ENCODE peak calls at places on chromosomes 16 and 17, in eight cellular contexts. One of them, this sample, is unnamed.

GRCh38 chr16:14232106-14232890 is 161.2 kb downstream of the MRTFB start:
- DNase-seq in stimulated activated CD8-positive, alpha-beta memory T cell treated with anti-CD3 and anti-CD28 coated beads, Interleukin-12 subunit alpha, Interleukin-12 subunit beta, amount 100 ng/mL, for 4 hours: no peak
- DNase-seq in caudate nucleus: no peak
- DNase-seq in stimulated activated CD4-positive, alpha-beta T cell treated with anti-CD3 and anti-CD28 coated beads, Interleukin-2, amount 100 ng/mL, for 48 hours: no peak
- DNase-seq in iPS-NIHi11: no peak
- DNase-seq in T-helper 22 cell: no peak
- DNase-seq in colonic mucosa: no peak
- DNase-seq in psoas muscle: no peak
- DNase-seq in this sample: no peak

GRCh38 chr16:49856741-49857330 is 924 bp upstream of the ZNF423 start:
- DNase-seq in stimulated activated CD8-positive, alpha-beta memory T cell treated with anti-CD3 and anti-CD28 coated beads, Interleukin-12 subunit alpha, Interleukin-12 subunit beta, amount 100 ng/mL, for 4 hours: no peak
- DNase-seq in caudate nucleus: peak
- DNase-seq in stimulated activated CD4-positive, alpha-beta T cell treated with anti-CD3 and anti-CD28 coated beads, Interleukin-2, amount 100 ng/mL, for 48 hours: no peak
- DNase-seq in iPS-NIHi11: peak
- DNase-seq in T-helper 22 cell: no peak
- DNase-seq in colonic mucosa: peak
- DNase-seq in psoas muscle: peak
- DNase-seq in this sample: peak

GRCh38 chr16:22983614-22984013 is 165.6 kb downstream of the USP31 start:
- DNase-seq in stimulated activated CD8-positive, alpha-beta memory T cell treated with anti-CD3 and anti-CD28 coated beads, Interleukin-12 subunit alpha, Interleukin-12 subunit beta, amount 100 ng/mL, for 4 hours: no peak
- DNase-seq in caudate nucleus: no peak
- DNase-seq in stimulated activated CD4-positive, alpha-beta T cell treated with anti-CD3 and anti-CD28 coated beads, Interleukin-2, amount 100 ng/mL, for 48 hours: no peak
- DNase-seq in iPS-NIHi11: no peak
- DNase-seq in T-helper 22 cell: no peak
- DNase-seq in colonic mucosa: no peak
- DNase-seq in psoas muscle: no peak
- DNase-seq in this sample: no peak

GRCh38 chr17:64230551-64231408 is 32.3 kb downstream of the TEX2 start:
- DNase-seq in stimulated activated CD8-positive, alpha-beta memory T cell treated with anti-CD3 and anti-CD28 coated beads, Interleukin-12 subunit alpha, Interleukin-12 subunit beta, amount 100 ng/mL, for 4 hours: no peak
- DNase-seq in caudate nucleus: no peak
- DNase-seq in stimulated activated CD4-positive, alpha-beta T cell treated with anti-CD3 and anti-CD28 coated beads, Interleukin-2, amount 100 ng/mL, for 48 hours: no peak
- DNase-seq in iPS-NIHi11: no peak
- DNase-seq in T-helper 22 cell: no peak
- DNase-seq in colonic mucosa: no peak
- DNase-seq in psoas muscle: no peak
- DNase-seq in this sample: peak

GRCh38 chr16:66930189-66930588 is 4.0 kb downstream of the CIAO2B start:
- DNase-seq in stimulated activated CD8-positive, alpha-beta memory T cell treated with anti-CD3 and anti-CD28 coated beads, Interleukin-12 subunit alpha, Interleukin-12 subunit beta, amount 100 ng/mL, for 4 hours: no peak
- DNase-seq in caudate nucleus: no peak
- DNase-seq in stimulated activated CD4-positive, alpha-beta T cell treated with anti-CD3 and anti-CD28 coated beads, Interleukin-2, amount 100 ng/mL, for 48 hours: no peak
- DNase-seq in iPS-NIHi11: no peak
- DNase-seq in T-helper 22 cell: no peak
- DNase-seq in colonic mucosa: peak
- DNase-seq in psoas muscle: peak
- DNase-seq in this sample: peak

GRCh38 chr17:80598813-80599545 is 54.3 kb downstream of the RPTOR start:
- DNase-seq in stimulated activated CD8-positive, alpha-beta memory T cell treated with anti-CD3 and anti-CD28 coated beads, Interleukin-12 subunit alpha, Interleukin-12 subunit beta, amount 100 ng/mL, for 4 hours: no peak
- DNase-seq in caudate nucleus: no peak
- DNase-seq in stimulated activated CD4-positive, alpha-beta T cell treated with anti-CD3 and anti-CD28 coated beads, Interleukin-2, amount 100 ng/mL, for 48 hours: no peak
- DNase-seq in iPS-NIHi11: no peak
- DNase-seq in T-helper 22 cell: no peak
- DNase-seq in colonic mucosa: no peak
- DNase-seq in psoas muscle: no peak
- DNase-seq in this sample: no peak

GRCh38 chr16:11245222-11245737 is 10.7 kb downstream of the SOCS1 start:
- DNase-seq in stimulated activated CD8-positive, alpha-beta memory T cell treated with anti-CD3 and anti-CD28 coated beads, Interleukin-12 subunit alpha, Interleukin-12 subunit beta, amount 100 ng/mL, for 4 hours: no peak
- DNase-seq in caudate nucleus: no peak
- DNase-seq in stimulated activated CD4-positive, alpha-beta T cell treated with anti-CD3 and anti-CD28 coated beads, Interleukin-2, amount 100 ng/mL, for 48 hours: no peak
- DNase-seq in iPS-NIHi11: no peak
- DNase-seq in T-helper 22 cell: no peak
- DNase-seq in colonic mucosa: no peak
- DNase-seq in psoas muscle: no peak
- DNase-seq in this sample: peak

GRCh38 chr17:60392845-60393702 is 1.1 kb upstream of the USP32 start:
- DNase-seq in stimulated activated CD8-positive, alpha-beta memory T cell treated with anti-CD3 and anti-CD28 coated beads, Interleukin-12 subunit alpha, Interleukin-12 subunit beta, amount 100 ng/mL, for 4 hours: no peak
- DNase-seq in caudate nucleus: no peak
- DNase-seq in stimulated activated CD4-positive, alpha-beta T cell treated with anti-CD3 and anti-CD28 coated beads, Interleukin-2, amount 100 ng/mL, for 48 hours: peak
- DNase-seq in iPS-NIHi11: no peak
- DNase-seq in T-helper 22 cell: no peak
- DNase-seq in colonic mucosa: peak
- DNase-seq in psoas muscle: no peak
- DNase-seq in this sample: peak

GRCh38 chr16:8110572-8111514 is 479.5 kb downstream of the TMEM114 start:
- DNase-seq in stimulated activated CD8-positive, alpha-beta memory T cell treated with anti-CD3 and anti-CD28 coated beads, Interleukin-12 subunit alpha, Interleukin-12 subunit beta, amount 100 ng/mL, for 4 hours: no peak
- DNase-seq in caudate nucleus: no peak
- DNase-seq in stimulated activated CD4-positive, alpha-beta T cell treated with anti-CD3 and anti-CD28 coated beads, Interleukin-2, amount 100 ng/mL, for 48 hours: no peak
- DNase-seq in iPS-NIHi11: no peak
- DNase-seq in T-helper 22 cell: no peak
- DNase-seq in colonic mucosa: no peak
- DNase-seq in psoas muscle: no peak
- DNase-seq in this sample: no peak

GRCh38 chr16:57186630-57187507 is 740 bp downstream of the RSPRY1 start:
- DNase-seq in stimulated activated CD8-positive, alpha-beta memory T cell treated with anti-CD3 and anti-CD28 coated beads, Interleukin-12 subunit alpha, Interleukin-12 subunit beta, amount 100 ng/mL, for 4 hours: no peak
- DNase-seq in caudate nucleus: no peak
- DNase-seq in stimulated activated CD4-positive, alpha-beta T cell treated with anti-CD3 and anti-CD28 coated beads, Interleukin-2, amount 100 ng/mL, for 48 hours: no peak
- DNase-seq in iPS-NIHi11: peak
- DNase-seq in T-helper 22 cell: no peak
- DNase-seq in colonic mucosa: peak
- DNase-seq in psoas muscle: no peak
- DNase-seq in this sample: peak

GRCh38 chr16:89506791-89507191 is 1.4 kb upstream of the SPG7 start:
- DNase-seq in stimulated activated CD8-positive, alpha-beta memory T cell treated with anti-CD3 and anti-CD28 coated beads, Interleukin-12 subunit alpha, Interleukin-12 subunit beta, amount 100 ng/mL, for 4 hours: peak
- DNase-seq in caudate nucleus: no peak
- DNase-seq in stimulated activated CD4-positive, alpha-beta T cell treated with anti-CD3 and anti-CD28 coated beads, Interleukin-2, amount 100 ng/mL, for 48 hours: peak
- DNase-seq in iPS-NIHi11: no peak
- DNase-seq in T-helper 22 cell: no peak
- DNase-seq in colonic mucosa: no peak
- DNase-seq in psoas muscle: peak
- DNase-seq in this sample: peak

GRCh38 chr17:48392836-48393235 is 37.2 kb downstream of the SKAP1 start:
- DNase-seq in stimulated activated CD8-positive, alpha-beta memory T cell treated with anti-CD3 and anti-CD28 coated beads, Interleukin-12 subunit alpha, Interleukin-12 subunit beta, amount 100 ng/mL, for 4 hours: no peak
- DNase-seq in caudate nucleus: no peak
- DNase-seq in stimulated activated CD4-positive, alpha-beta T cell treated with anti-CD3 and anti-CD28 coated beads, Interleukin-2, amount 100 ng/mL, for 48 hours: no peak
- DNase-seq in iPS-NIHi11: no peak
- DNase-seq in T-helper 22 cell: no peak
- DNase-seq in colonic mucosa: no peak
- DNase-seq in psoas muscle: no peak
- DNase-seq in this sample: peak

GRCh38 chr16:84421938-84422220 is 53.5 kb downstream of the ATP2C2 start:
- DNase-seq in stimulated activated CD8-positive, alpha-beta memory T cell treated with anti-CD3 and anti-CD28 coated beads, Interleukin-12 subunit alpha, Interleukin-12 subunit beta, amount 100 ng/mL, for 4 hours: no peak
- DNase-seq in caudate nucleus: no peak
- DNase-seq in stimulated activated CD4-positive, alpha-beta T cell treated with anti-CD3 and anti-CD28 coated beads, Interleukin-2, amount 100 ng/mL, for 48 hours: no peak
- DNase-seq in iPS-NIHi11: no peak
- DNase-seq in T-helper 22 cell: no peak
- DNase-seq in colonic mucosa: no peak
- DNase-seq in psoas muscle: no peak
- DNase-seq in this sample: no peak

GRCh38 chr16:86073763-86074493 is 175.0 kb downstream of the IRF8 start:
- DNase-seq in stimulated activated CD8-positive, alpha-beta memory T cell treated with anti-CD3 and anti-CD28 coated beads, Interleukin-12 subunit alpha, Interleukin-12 subunit beta, amount 100 ng/mL, for 4 hours: no peak
- DNase-seq in caudate nucleus: no peak
- DNase-seq in stimulated activated CD4-positive, alpha-beta T cell treated with anti-CD3 and anti-CD28 coated beads, Interleukin-2, amount 100 ng/mL, for 48 hours: no peak
- DNase-seq in iPS-NIHi11: no peak
- DNase-seq in T-helper 22 cell: no peak
- DNase-seq in colonic mucosa: no peak
- DNase-seq in psoas muscle: no peak
- DNase-seq in this sample: no peak

GRCh38 chr16:82756283-82756599 is 129.5 kb downstream of the CDH13 start:
- DNase-seq in stimulated activated CD8-positive, alpha-beta memory T cell treated with anti-CD3 and anti-CD28 coated beads, Interleukin-12 subunit alpha, Interleukin-12 subunit beta, amount 100 ng/mL, for 4 hours: no peak
- DNase-seq in caudate nucleus: no peak
- DNase-seq in stimulated activated CD4-positive, alpha-beta T cell treated with anti-CD3 and anti-CD28 coated beads, Interleukin-2, amount 100 ng/mL, for 48 hours: no peak
- DNase-seq in iPS-NIHi11: no peak
- DNase-seq in T-helper 22 cell: no peak
- DNase-seq in colonic mucosa: no peak
- DNase-seq in psoas muscle: no peak
- DNase-seq in this sample: peak

GRCh38 chr17:14871921-14872320 is 393.2 kb downstream of the PMP22 start:
- DNase-seq in stimulated activated CD8-positive, alpha-beta memory T cell treated with anti-CD3 and anti-CD28 coated beads, Interleukin-12 subunit alpha, Interleukin-12 subunit beta, amount 100 ng/mL, for 4 hours: no peak
- DNase-seq in caudate nucleus: no peak
- DNase-seq in stimulated activated CD4-positive, alpha-beta T cell treated with anti-CD3 and anti-CD28 coated beads, Interleukin-2, amount 100 ng/mL, for 48 hours: no peak
- DNase-seq in iPS-NIHi11: no peak
- DNase-seq in T-helper 22 cell: no peak
- DNase-seq in colonic mucosa: no peak
- DNase-seq in psoas muscle: no peak
- DNase-seq in this sample: no peak

GRCh38 chr17:39706921-39707337 is 7.1 kb downstream of the ERBB2 start:
- DNase-seq in stimulated activated CD8-positive, alpha-beta memory T cell treated with anti-CD3 and anti-CD28 coated beads, Interleukin-12 subunit alpha, Interleukin-12 subunit beta, amount 100 ng/mL, for 4 hours: no peak
- DNase-seq in caudate nucleus: no peak
- DNase-seq in stimulated activated CD4-positive, alpha-beta T cell treated with anti-CD3 and anti-CD28 coated beads, Interleukin-2, amount 100 ng/mL, for 48 hours: no peak
- DNase-seq in iPS-NIHi11: no peak
- DNase-seq in T-helper 22 cell: no peak
- DNase-seq in colonic mucosa: peak
- DNase-seq in psoas muscle: no peak
- DNase-seq in this sample: no peak

GRCh38 chr16:67884684-67885083 is at the start of gene NRN1L:
- DNase-seq in stimulated activated CD8-positive, alpha-beta memory T cell treated with anti-CD3 and anti-CD28 coated beads, Interleukin-12 subunit alpha, Interleukin-12 subunit beta, amount 100 ng/mL, for 4 hours: no peak
- DNase-seq in caudate nucleus: peak
- DNase-seq in stimulated activated CD4-positive, alpha-beta T cell treated with anti-CD3 and anti-CD28 coated beads, Interleukin-2, amount 100 ng/mL, for 48 hours: no peak
- DNase-seq in iPS-NIHi11: peak
- DNase-seq in T-helper 22 cell: no peak
- DNase-seq in colonic mucosa: peak
- DNase-seq in psoas muscle: peak
- DNase-seq in this sample: peak